ENCODE peak calls at places on chromosomes 5 and 9, in eight cellular contexts. R, K, P, C, S, N, M and J are unnamed samples.
A peak's percentile ranks its signal among the peaks of the same experiment; 100 is the strongest.

GRCh38 chr5:118043531-118043930 is 944.8 kb downstream of the DTWD2 start:
- DNase-seq in R (no peak), K (no peak), P (no peak), C (no peak), S (no peak), N (no peak), M (no peak), J (no peak)

GRCh38 chr9:121765021-121765950 is 113.9 kb downstream of the DAB2IP start:
- DNase-seq in R (peak; percentile 35), K (no peak), P (no peak), C (no peak), S (no peak), N (no peak), M (peak; percentile 28), J (no peak)

GRCh38 chr5:60163762-60164161 is 270.2 kb upstream of the PDE4D start:
- DNase-seq in R (peak; percentile 64), K (no peak), P (no peak), C (no peak), S (no peak), N (no peak), M (no peak), J (no peak)

GRCh38 chr5:109898547-109899544 is 209.1 kb downstream of the MAN2A1 start:
- DNase-seq in R (no peak), K (no peak), P (no peak), C (no peak), S (no peak), N (no peak), M (no peak), J (no peak)

GRCh38 chr5:8908055-8908683 is 637.7 kb downstream of the SEMA5A start:
- DNase-seq in R (peak; percentile 58), K (no peak), P (peak; percentile 24), C (no peak), S (peak; percentile 57), N (peak; percentile 73), M (peak; percentile 33), J (peak; percentile 60)

GRCh38 chr9:80881946-80882345 is 807.4 kb downstream of the TLE1 start:
- DNase-seq in R (no peak), K (no peak), P (no peak), C (no peak), S (no peak), N (no peak), M (no peak), J (no peak)

GRCh38 chr9:37449877-37450632 is 15.2 kb downstream of the ZBTB5 start:
- DNase-seq in R (no peak), K (no peak), P (peak; percentile 86), C (no peak), S (no peak), N (peak; percentile 92), M (no peak), J (no peak)

GRCh38 chr9:27386759-27387158 is 89.8 kb upstream of the EQTN start:
- DNase-seq in R (no peak), K (no peak), P (no peak), C (no peak), S (no peak), N (no peak), M (no peak), J (no peak)

GRCh38 chr9:126378761-126379160 is 52.1 kb downstream of the MVB12B start:
- DNase-seq in R (no peak), K (no peak), P (no peak), C (no peak), S (no peak), N (no peak), M (no peak), J (no peak)

GRCh38 chr9:125579030-125579932 is 127.7 kb downstream of the MAPKAP1 start:
- DNase-seq in R (no peak), K (no peak), P (no peak), C (no peak), S (no peak), N (no peak), M (no peak), J (peak; percentile 51)

GRCh38 chr5:107340631-107341030 is 330.1 kb downstream of the EFNA5 start:
- DNase-seq in R (no peak), K (no peak), P (no peak), C (no peak), S (no peak), N (no peak), M (peak; percentile 91), J (no peak)

GRCh38 chr5:177402271-177403043 is 2.0 kb upstream of the PFN3 start:
- DNase-seq in R (peak; percentile 63), K (peak; percentile 52), P (peak; percentile 88), C (peak; percentile 55), S (peak; percentile 74), N (no peak), M (peak; percentile 79), J (peak; percentile 90)

GRCh38 chr9:105006514-105006913 is 78.6 kb upstream of the ABCA1 start:
- DNase-seq in R (no peak), K (no peak), P (no peak), C (no peak), S (no peak), N (no peak), M (no peak), J (no peak)

GRCh38 chr5:134846641-134846960 is 833 bp downstream of the C5orf24 start:
- DNase-seq in R (peak; percentile 30), K (peak; percentile 3), P (peak; percentile 15), C (no peak), S (peak; percentile 51), N (peak; percentile 66), M (peak; percentile 21), J (no peak)

GRCh38 chr5:121497176-121497575 is 354.5 kb upstream of the FTMT start:
- DNase-seq in R (peak; percentile 30), K (no peak), P (no peak), C (no peak), S (no peak), N (no peak), M (peak; percentile 36), J (no peak)

GRCh38 chr9:98521141-98521540 is 187.6 kb downstream of the GABBR2 start:
- DNase-seq in R (peak; percentile 86), K (no peak), P (no peak), C (no peak), S (no peak), N (no peak), M (peak; percentile 73), J (no peak)

GRCh38 chr5:88092358-88092757 is 176.3 kb downstream of the TMEM161B start:
- DNase-seq in R (no peak), K (no peak), P (no peak), C (no peak), S (no peak), N (no peak), M (no peak), J (no peak)

GRCh38 chr5:81579525-81579924 is 171.4 kb downstream of the SSBP2 start:
- DNase-seq in R (peak; percentile 51), K (no peak), P (peak; percentile 37), C (no peak), S (no peak), N (peak; percentile 70), M (peak; percentile 4), J (no peak)

GRCh38 chr5:65927497-65928340 is 1.3 kb downstream of the ERBIN start:
- DNase-seq in R (peak; percentile 82), K (no peak), P (no peak), C (no peak), S (peak; percentile 73), N (peak; percentile 81), M (peak; percentile 64), J (peak; percentile 48)

GRCh38 chr9:24434183-24434582 is 111.5 kb downstream of the IZUMO3 start:
- DNase-seq in R (no peak), K (no peak), P (no peak), C (no peak), S (no peak), N (no peak), M (peak; percentile 17), J (no peak)

GRCh38 chr5:179370490-179371122 is 25.3 kb upstream of the ADAMTS2 start:
- DNase-seq in R (no peak), K (no peak), P (no peak), C (no peak), S (no peak), N (no peak), M (no peak), J (no peak)

GRCh38 chr5:54296386-54296785 is 14.0 kb downstream of the ARL15 start:
- DNase-seq in R (no peak), K (no peak), P (no peak), C (no peak), S (no peak), N (no peak), M (no peak), J (peak; percentile 62)

GRCh38 chr9:90095682-90096081 is 490.9 kb downstream of the GADD45G start:
- DNase-seq in R (no peak), K (no peak), P (no peak), C (no peak), S (peak; percentile 44), N (no peak), M (no peak), J (peak; percentile 43)

GRCh38 chr5:39716532-39716971 is 291.8 kb upstream of the DAB2 start:
- DNase-seq in R (peak; percentile 77), K (no peak), P (peak; percentile 29), C (peak; percentile 4), S (peak; percentile 27), N (peak; percentile 62), M (peak; percentile 53), J (peak; percentile 37)

GRCh38 chr9:127370651-127371648 is 26.0 kb upstream of the SLC2A8 start:
- DNase-seq in R (no peak), K (no peak), P (no peak), C (no peak), S (no peak), N (no peak), M (no peak), J (no peak)

GRCh38 chr5:144237851-144238250 is 67.2 kb downstream of the KCTD16 start:
- DNase-seq in R (no peak), K (no peak), P (no peak), C (no peak), S (no peak), N (no peak), M (no peak), J (no peak)

GRCh38 chr5:77637170-77638074 is 1.1 kb downstream of the OTP start:
- DNase-seq in R (no peak), K (no peak), P (no peak), C (no peak), S (no peak), N (no peak), M (no peak), J (no peak)

GRCh38 chr5:37789991-37790390 is 49.9 kb downstream of the GDNF start:
- DNase-seq in R (peak; percentile 64), K (no peak), P (no peak), C (no peak), S (no peak), N (no peak), M (no peak), J (no peak)

GRCh38 chr9:99433095-99433494 is 211.0 kb downstream of the SEC61B start:
- DNase-seq in R (no peak), K (no peak), P (no peak), C (no peak), S (no peak), N (no peak), M (no peak), J (no peak)

GRCh38 chr9:134962998-134963364 is 45.3 kb upstream of the FCN1 start:
- DNase-seq in R (no peak), K (no peak), P (no peak), C (no peak), S (no peak), N (no peak), M (no peak), J (no peak)

GRCh38 chr9:8552732-8553131 is 753.2 kb upstream of the DMAC1 start:
- DNase-seq in R (no peak), K (no peak), P (no peak), C (no peak), S (no peak), N (no peak), M (no peak), J (no peak)

GRCh38 chr5:160342413-160342941 is 27.9 kb downstream of the C1QTNF2 start:
- DNase-seq in R (peak; percentile 47), K (no peak), P (no peak), C (no peak), S (no peak), N (no peak), M (peak; percentile 75), J (no peak)

GRCh38 chr5:11324521-11325289 is 563.7 kb upstream of the DAP start:
- DNase-seq in R (no peak), K (no peak), P (no peak), C (no peak), S (no peak), N (no peak), M (no peak), J (no peak)

GRCh38 chr5:108681079-108681921 is 66.4 kb upstream of the FER start:
- DNase-seq in R (peak; percentile 82), K (no peak), P (peak; percentile 39), C (no peak), S (peak; percentile 86), N (peak; percentile 74), M (peak; percentile 69), J (no peak)